ENCODE peak calls at places on chromosomes 12 and 14, in nine cellular contexts. One of them, this sample, is unnamed.

GRCh38 chr12:64107776-64108175 is 114.3 kb downstream of the KICS2 start:
- DNase-seq in Calu3: no peak
- DNase-seq in pancreas: no peak
- DNase-seq in dorsolateral prefrontal cortex: no peak
- DNase-seq in HCT116: no peak
- DNase-seq in body of pancreas: no peak
- DNase-seq in mucosa of descending colon: no peak
- DNase-seq in fibroblast of the aortic adventitia: no peak
- DNase-seq in heart right ventricle: no peak
- DNase-seq in this sample: no peak

GRCh38 chr12:77746108-77746507 is 84.6 kb upstream of the NAV3 start:
- DNase-seq in Calu3: peak
- DNase-seq in pancreas: no peak
- DNase-seq in dorsolateral prefrontal cortex: no peak
- DNase-seq in HCT116: no peak
- DNase-seq in body of pancreas: peak
- DNase-seq in mucosa of descending colon: no peak
- DNase-seq in fibroblast of the aortic adventitia: peak
- DNase-seq in heart right ventricle: no peak
- DNase-seq in this sample: no peak

GRCh38 chr14:100862277-100862676 is 36.4 kb downstream of the MEG3 start:
- DNase-seq in Calu3: no peak
- DNase-seq in pancreas: no peak
- DNase-seq in dorsolateral prefrontal cortex: peak
- DNase-seq in HCT116: no peak
- DNase-seq in body of pancreas: no peak
- DNase-seq in mucosa of descending colon: peak
- DNase-seq in fibroblast of the aortic adventitia: no peak
- DNase-seq in heart right ventricle: no peak
- DNase-seq in this sample: no peak

GRCh38 chr12:34602213-34602940 is 580.1 kb downstream of the ALG10 start:
- DNase-seq in Calu3: no peak
- DNase-seq in pancreas: no peak
- DNase-seq in dorsolateral prefrontal cortex: no peak
- DNase-seq in HCT116: no peak
- DNase-seq in body of pancreas: no peak
- DNase-seq in mucosa of descending colon: peak
- DNase-seq in fibroblast of the aortic adventitia: no peak
- DNase-seq in heart right ventricle: no peak
- DNase-seq in this sample: no peak

GRCh38 chr12:29660847-29661246 is 122.9 kb downstream of the TMTC1 start:
- DNase-seq in Calu3: no peak
- DNase-seq in pancreas: no peak
- DNase-seq in dorsolateral prefrontal cortex: no peak
- DNase-seq in HCT116: no peak
- DNase-seq in body of pancreas: no peak
- DNase-seq in mucosa of descending colon: no peak
- DNase-seq in fibroblast of the aortic adventitia: no peak
- DNase-seq in heart right ventricle: no peak
- DNase-seq in this sample: no peak

GRCh38 chr14:100398044-100398443 is 74.9 kb downstream of the SLC25A47 start:
- DNase-seq in Calu3: no peak
- DNase-seq in pancreas: no peak
- DNase-seq in dorsolateral prefrontal cortex: no peak
- DNase-seq in HCT116: no peak
- DNase-seq in body of pancreas: no peak
- DNase-seq in mucosa of descending colon: no peak
- DNase-seq in fibroblast of the aortic adventitia: no peak
- DNase-seq in heart right ventricle: no peak
- DNase-seq in this sample: no peak

GRCh38 chr14:26334288-26334687 is 263.5 kb downstream of the NOVA1 start:
- DNase-seq in Calu3: no peak
- DNase-seq in pancreas: no peak
- DNase-seq in dorsolateral prefrontal cortex: no peak
- DNase-seq in HCT116: no peak
- DNase-seq in body of pancreas: no peak
- DNase-seq in mucosa of descending colon: no peak
- DNase-seq in fibroblast of the aortic adventitia: no peak
- DNase-seq in heart right ventricle: no peak
- DNase-seq in this sample: no peak

GRCh38 chr12:67471810-67472209 is 176.7 kb upstream of the DYRK2 start:
- DNase-seq in Calu3: no peak
- DNase-seq in pancreas: no peak
- DNase-seq in dorsolateral prefrontal cortex: peak
- DNase-seq in HCT116: no peak
- DNase-seq in body of pancreas: no peak
- DNase-seq in mucosa of descending colon: no peak
- DNase-seq in fibroblast of the aortic adventitia: peak
- DNase-seq in heart right ventricle: peak
- DNase-seq in this sample: no peak

GRCh38 chr12:119157528-119157927 is 21.2 kb upstream of the HSPB8 start:
- DNase-seq in Calu3: no peak
- DNase-seq in pancreas: no peak
- DNase-seq in dorsolateral prefrontal cortex: no peak
- DNase-seq in HCT116: no peak
- DNase-seq in body of pancreas: no peak
- DNase-seq in mucosa of descending colon: no peak
- DNase-seq in fibroblast of the aortic adventitia: no peak
- DNase-seq in heart right ventricle: peak
- DNase-seq in this sample: no peak

GRCh38 chr12:52216107-52216506 is 16.9 kb upstream of the KRT7 start:
- DNase-seq in Calu3: no peak
- DNase-seq in pancreas: no peak
- DNase-seq in dorsolateral prefrontal cortex: no peak
- DNase-seq in HCT116: no peak
- DNase-seq in body of pancreas: no peak
- DNase-seq in mucosa of descending colon: no peak
- DNase-seq in fibroblast of the aortic adventitia: no peak
- DNase-seq in heart right ventricle: no peak
- DNase-seq in this sample: peak

GRCh38 chr14:20818861-20819260 is 16.2 kb upstream of the RNASE1 start:
- DNase-seq in Calu3: peak
- DNase-seq in pancreas: no peak
- DNase-seq in dorsolateral prefrontal cortex: no peak
- DNase-seq in HCT116: no peak
- DNase-seq in body of pancreas: no peak
- DNase-seq in mucosa of descending colon: no peak
- DNase-seq in fibroblast of the aortic adventitia: no peak
- DNase-seq in heart right ventricle: no peak
- DNase-seq in this sample: no peak

DNA sequence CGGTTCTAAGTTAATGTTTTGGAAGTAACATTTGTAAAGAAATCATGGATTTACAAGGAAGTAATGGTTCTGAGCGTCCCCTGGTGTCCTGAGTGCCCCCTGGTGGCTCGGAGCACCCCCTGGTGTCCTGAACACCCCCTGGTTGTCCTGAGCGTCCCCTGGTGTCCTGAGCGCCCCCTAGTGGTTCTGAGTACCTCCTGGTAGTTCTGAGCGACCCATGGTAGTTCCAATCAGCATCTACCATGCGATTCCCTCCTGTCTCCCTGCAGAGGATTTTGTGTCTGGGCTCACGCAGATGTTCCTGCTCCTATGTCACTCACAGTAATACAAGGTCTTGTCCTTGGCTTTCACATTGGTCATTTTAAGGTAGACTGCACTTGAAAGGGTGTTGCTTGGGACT is 1352.9 kb downstream of the TMEM121 start:
- DNase-seq in Calu3: peak
- DNase-seq in pancreas: peak
- DNase-seq in dorsolateral prefrontal cortex: no peak
- DNase-seq in HCT116: peak
- DNase-seq in body of pancreas: peak
- DNase-seq in mucosa of descending colon: peak
- DNase-seq in fibroblast of the aortic adventitia: no peak
- DNase-seq in heart right ventricle: no peak
- DNase-seq in this sample: peak
- TF ChIP-seq CTCF in Calu3: peak
- TF ChIP-seq CTCF in pancreas: peak
- TF ChIP-seq CTCF in dorsolateral prefrontal cortex: no peak
- TF ChIP-seq CTCF in HCT116: peak
- TF ChIP-seq CTCF in body of pancreas: peak
- TF ChIP-seq CTCF in mucosa of descending colon: peak
- TF ChIP-seq CTCF in fibroblast of the aortic adventitia: no peak
- TF ChIP-seq CTCF in heart right ventricle: peak
- TF ChIP-seq CTCF in this sample: peak

GRCh38 chr12:103495158-103495782 is 498 bp downstream of the C12orf42 start:
- DNase-seq in Calu3: no peak
- DNase-seq in pancreas: no peak
- DNase-seq in dorsolateral prefrontal cortex: peak
- DNase-seq in HCT116: no peak
- DNase-seq in body of pancreas: peak
- DNase-seq in mucosa of descending colon: peak
- DNase-seq in fibroblast of the aortic adventitia: no peak
- DNase-seq in heart right ventricle: no peak
- DNase-seq in this sample: peak

GRCh38 chr12:103494388-103494787 is 1.4 kb downstream of the C12orf42 start:
- DNase-seq in Calu3: no peak
- DNase-seq in pancreas: no peak
- DNase-seq in dorsolateral prefrontal cortex: no peak
- DNase-seq in HCT116: no peak
- DNase-seq in body of pancreas: no peak
- DNase-seq in mucosa of descending colon: no peak
- DNase-seq in fibroblast of the aortic adventitia: no peak
- DNase-seq in heart right ventricle: no peak
- DNase-seq in this sample: no peak

GRCh38 chr12:103498990-103499389 is 3.2 kb upstream of the C12orf42 start:
- DNase-seq in Calu3: no peak
- DNase-seq in pancreas: no peak
- DNase-seq in dorsolateral prefrontal cortex: no peak
- DNase-seq in HCT116: no peak
- DNase-seq in body of pancreas: no peak
- DNase-seq in mucosa of descending colon: no peak
- DNase-seq in fibroblast of the aortic adventitia: no peak
- DNase-seq in heart right ventricle: no peak
- DNase-seq in this sample: no peak

GRCh38 chr12:103493199-103493598 is 2.6 kb downstream of the C12orf42 start:
- DNase-seq in Calu3: no peak
- DNase-seq in pancreas: no peak
- DNase-seq in dorsolateral prefrontal cortex: no peak
- DNase-seq in HCT116: no peak
- DNase-seq in body of pancreas: no peak
- DNase-seq in mucosa of descending colon: no peak
- DNase-seq in fibroblast of the aortic adventitia: no peak
- DNase-seq in heart right ventricle: no peak
- DNase-seq in this sample: no peak

DNA sequence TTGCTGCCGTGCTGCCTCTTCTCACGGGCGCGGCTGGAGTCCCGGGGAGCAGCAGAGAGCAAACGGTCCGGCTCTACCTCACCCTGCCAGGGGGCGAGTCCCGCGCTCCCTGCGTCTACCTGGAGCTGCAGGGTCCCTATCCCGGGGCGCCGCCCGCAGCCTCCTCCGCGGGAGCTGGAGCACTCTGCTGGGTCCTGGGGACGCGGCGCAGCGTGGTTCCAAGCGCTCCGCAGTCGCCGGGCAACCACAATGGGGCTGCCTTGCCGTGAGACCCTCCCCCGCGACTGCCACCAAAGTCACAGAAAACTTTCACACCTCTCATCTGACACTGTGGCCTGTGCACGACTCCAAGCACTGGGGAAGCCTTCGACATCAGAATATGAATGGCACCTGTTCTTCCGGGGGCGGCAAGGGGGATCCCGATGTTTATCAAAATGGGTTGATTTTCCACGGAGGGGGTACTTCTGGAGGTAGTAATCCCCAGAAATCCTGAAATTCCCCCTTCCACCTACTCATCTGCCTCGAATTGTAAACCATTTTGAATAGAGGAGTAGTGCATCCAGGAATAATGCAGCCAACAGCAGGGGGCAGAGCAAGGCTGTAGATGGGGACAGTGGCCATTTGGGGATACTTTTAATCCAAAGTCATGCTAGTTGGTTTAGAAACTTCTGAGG is at the start of gene C12orf42:
- DNase-seq in Calu3: peak
- DNase-seq in pancreas: no peak
- DNase-seq in dorsolateral prefrontal cortex: no peak
- DNase-seq in HCT116: peak
- DNase-seq in body of pancreas: no peak
- DNase-seq in mucosa of descending colon: peak
- DNase-seq in fibroblast of the aortic adventitia: peak
- DNase-seq in heart right ventricle: no peak
- DNase-seq in this sample: peak
- TF ChIP-seq CTCF in Calu3: peak
- TF ChIP-seq CTCF in pancreas: no peak
- TF ChIP-seq CTCF in dorsolateral prefrontal cortex: peak
- TF ChIP-seq CTCF in HCT116: peak
- TF ChIP-seq CTCF in body of pancreas: no peak
- TF ChIP-seq CTCF in mucosa of descending colon: no peak
- TF ChIP-seq CTCF in fibroblast of the aortic adventitia: peak
- TF ChIP-seq CTCF in heart right ventricle: peak
- TF ChIP-seq CTCF in this sample: no peak

GRCh38 chr12:53959314-53959713 is 4.6 kb downstream of the HOXC12 start:
- DNase-seq in Calu3: no peak
- DNase-seq in pancreas: no peak
- DNase-seq in dorsolateral prefrontal cortex: no peak
- DNase-seq in HCT116: no peak
- DNase-seq in body of pancreas: no peak
- DNase-seq in mucosa of descending colon: no peak
- DNase-seq in fibroblast of the aortic adventitia: no peak
- DNase-seq in heart right ventricle: no peak
- DNase-seq in this sample: no peak

GRCh38 chr12:53963005-53963404 is 8.3 kb downstream of the HOXC12 start:
- DNase-seq in Calu3: no peak
- DNase-seq in pancreas: no peak
- DNase-seq in dorsolateral prefrontal cortex: no peak
- DNase-seq in HCT116: no peak
- DNase-seq in body of pancreas: no peak
- DNase-seq in mucosa of descending colon: no peak
- DNase-seq in fibroblast of the aortic adventitia: no peak
- DNase-seq in heart right ventricle: no peak
- DNase-seq in this sample: no peak

GRCh38 chr12:53963434-53964314 is 9.0 kb downstream of the HOXC12 start:
- DNase-seq in Calu3: no peak
- DNase-seq in pancreas: no peak
- DNase-seq in dorsolateral prefrontal cortex: no peak
- DNase-seq in HCT116: no peak
- DNase-seq in body of pancreas: no peak
- DNase-seq in mucosa of descending colon: no peak
- DNase-seq in fibroblast of the aortic adventitia: no peak
- DNase-seq in heart right ventricle: no peak
- DNase-seq in this sample: no peak

GRCh38 chr12:53960187-53961024 is 5.7 kb downstream of the HOXC12 start:
- DNase-seq in Calu3: no peak
- DNase-seq in pancreas: no peak
- DNase-seq in dorsolateral prefrontal cortex: no peak
- DNase-seq in HCT116: no peak
- DNase-seq in body of pancreas: no peak
- DNase-seq in mucosa of descending colon: no peak
- DNase-seq in fibroblast of the aortic adventitia: no peak
- DNase-seq in heart right ventricle: no peak
- DNase-seq in this sample: no peak

GRCh38 chr12:53961025-53961761 is 6.5 kb downstream of the HOXC12 start:
- DNase-seq in Calu3: no peak
- DNase-seq in pancreas: no peak
- DNase-seq in dorsolateral prefrontal cortex: no peak
- DNase-seq in HCT116: no peak
- DNase-seq in body of pancreas: no peak
- DNase-seq in mucosa of descending colon: no peak
- DNase-seq in fibroblast of the aortic adventitia: no peak
- DNase-seq in heart right ventricle: no peak
- DNase-seq in this sample: no peak
- TF ChIP-seq CTCF in Calu3: no peak
- TF ChIP-seq CTCF in pancreas: no peak
- TF ChIP-seq CTCF in dorsolateral prefrontal cortex: no peak
- TF ChIP-seq CTCF in HCT116: no peak
- TF ChIP-seq CTCF in body of pancreas: no peak
- TF ChIP-seq CTCF in mucosa of descending colon: no peak
- TF ChIP-seq CTCF in fibroblast of the aortic adventitia: no peak
- TF ChIP-seq CTCF in heart right ventricle: no peak
- TF ChIP-seq CTCF in this sample: no peak

GRCh38 chr12:128976120-128976519 is 122.8 kb downstream of the GLT1D1 start:
- DNase-seq in Calu3: no peak
- DNase-seq in pancreas: peak
- DNase-seq in dorsolateral prefrontal cortex: peak
- DNase-seq in HCT116: no peak
- DNase-seq in body of pancreas: no peak
- DNase-seq in mucosa of descending colon: no peak
- DNase-seq in fibroblast of the aortic adventitia: no peak
- DNase-seq in heart right ventricle: no peak
- DNase-seq in this sample: peak
- TF ChIP-seq CTCF in Calu3: no peak
- TF ChIP-seq CTCF in pancreas: no peak
- TF ChIP-seq CTCF in dorsolateral prefrontal cortex: peak
- TF ChIP-seq CTCF in HCT116: peak
- TF ChIP-seq CTCF in body of pancreas: no peak
- TF ChIP-seq CTCF in mucosa of descending colon: no peak
- TF ChIP-seq CTCF in fibroblast of the aortic adventitia: no peak
- TF ChIP-seq CTCF in heart right ventricle: no peak
- TF ChIP-seq CTCF in this sample: peak

This sample was measured in testis.